ENCODE peak calls at places on chromosomes 12 and 14, in six cellular contexts. P is effector memory CD4-positive, alpha-beta T cell; D is sigmoid colon; Q is T-helper 17 cell; L is lower lobe of right lung; C is right lobe of liver. Y is an unnamed sample.

GRCh38 chr14:101457177-101457935 is 103.9 kb upstream of the DIO3 start:
- DNase-seq in C (no peak), Q (no peak), P (no peak), D (peak; percentile 46), L (no peak), Y (no peak)

GRCh38 chr14:61569783-61570182 is 125.5 kb upstream of the HIF1A start:
- DNase-seq in Q (no peak), L (peak; percentile 79), P (no peak), C (no peak), D (peak; percentile 76), Y (peak; percentile 44)

GRCh38 chr14:100738704-100739131 is 12.0 kb downstream of the DLK1 start:
- DNase-seq in D (peak; percentile 41), P (no peak), L (no peak), C (no peak), Q (no peak), Y (no peak)

GRCh38 chr14:44988694-44989093 is 26.7 kb downstream of the TOGARAM1 start:
- DNase-seq in P (no peak), C (no peak), L (no peak), Q (no peak), D (peak; percentile 73), Y (peak; percentile 29)

GRCh38 chr14:92461891-92462290 is 51.7 kb upstream of the RIN3 start:
- DNase-seq in C (no peak), Q (no peak), P (no peak), L (no peak), D (no peak), Y (no peak)

GRCh38 chr12:80364056-80364455 is 80.0 kb upstream of the PTPRQ start:
- DNase-seq in C (no peak), D (no peak), Q (no peak), L (no peak), P (no peak), Y (no peak)

GRCh38 chr12:58530421-58531067 is 389.8 kb downstream of the LRIG3 start:
- DNase-seq in Q (no peak), P (no peak), D (no peak), C (no peak), L (no peak), Y (no peak)

GRCh38 chr12:64665506-64665905 is 55.2 kb downstream of the RASSF3 start:
- DNase-seq in L (no peak), D (no peak), C (no peak), Q (peak; percentile 41), P (peak; percentile 66), Y (no peak)

GRCh38 chr12:65602579-65603295 is 221.5 kb upstream of the HMGA2 start:
- DNase-seq in L (peak; percentile 73), C (peak; percentile 63), Q (no peak), D (peak; percentile 76), P (no peak), Y (peak; percentile 49)

GRCh38 chr12:91098942-91099341 is 12.4 kb downstream of the LUM start:
- DNase-seq in D (peak; percentile 75), Q (no peak), P (no peak), L (no peak), C (no peak), Y (peak; percentile 3)

GRCh38 chr14:63717704-63718103 is 10.2 kb downstream of the SGPP1 start:
- DNase-seq in P (no peak), D (no peak), C (no peak), Q (no peak), L (no peak), Y (no peak)

GRCh38 chr12:63196168-63196567 is 45.2 kb upstream of the AVPR1A start:
- DNase-seq in C (no peak), P (no peak), D (no peak), L (no peak), Q (no peak), Y (no peak)

GRCh38 chr12:6533653-6534157 is 612 bp upstream of the GAPDH start:
- DNase-seq in Q (no peak), D (peak; percentile 90), P (no peak), C (peak; percentile 73), L (peak; percentile 76), Y (peak; percentile 72)

GRCh38 chr14:49769171-49769570 is 1.2 kb downstream of the KLHDC2 start:
- DNase-seq in D (no peak), P (no peak), C (no peak), L (no peak), Q (no peak), Y (no peak)

GRCh38 chr12:125140239-125140917 is 75.1 kb downstream of the AACS start:
- DNase-seq in L (no peak), P (no peak), C (no peak), Q (no peak), D (no peak), Y (no peak)

GRCh38 chr14:103318750-103319419 is 15.2 kb upstream of the EIF5 start:
- DNase-seq in L (no peak), D (no peak), Q (no peak), P (no peak), C (no peak), Y (no peak)

GRCh38 chr14:34450542-34450915 is 11.5 kb downstream of the SPTSSA start:
- DNase-seq in P (no peak), Q (no peak), D (no peak), L (no peak), C (no peak), Y (no peak)

GRCh38 chr14:96051642-96052540 is 12.7 kb downstream of the C14orf132 start:
- DNase-seq in C (no peak), D (no peak), P (no peak), L (no peak), Q (no peak), Y (no peak)

GRCh38 chr12:26293612-26294011 is 98.2 kb downstream of the SSPN start:
- DNase-seq in P (no peak), C (no peak), Q (no peak), L (no peak), D (no peak), Y (no peak)

GRCh38 chr12:116011217-116011616 is 266.3 kb downstream of the MED13L start:
- DNase-seq in P (no peak), D (no peak), L (no peak), C (no peak), Q (no peak), Y (no peak)

GRCh38 chr12:71686658-71687025 is 760 bp downstream of the TMEM19 start:
- DNase-seq in L (no peak), D (no peak), P (no peak), C (no peak), Q (no peak), Y (no peak)

GRCh38 chr12:56014205-56014604 is 6.6 kb upstream of the IKZF4 start:
- DNase-seq in P (no peak), Q (no peak), L (no peak), C (no peak), D (no peak), Y (no peak)

GRCh38 chr14:101665478-101666078 is 95.9 kb upstream of the PPP2R5C start:
- DNase-seq in D (no peak), L (no peak), Q (no peak), P (no peak), C (peak; percentile 19), Y (no peak)

GRCh38 chr12:17215754-17216153 is 609.8 kb upstream of the LMO3 start:
- DNase-seq in D (no peak), P (no peak), Q (no peak), L (no peak), C (no peak), Y (no peak)

GRCh38 chr14:29216774-29217232 is 450.2 kb downstream of the FOXG1 start:
- DNase-seq in C (no peak), L (no peak), D (no peak), P (no peak), Q (no peak), Y (no peak)

GRCh38 chr12:54201001-54201794 is 12.4 kb upstream of the SMUG1 start:
- DNase-seq in L (peak; percentile 75), Q (peak; percentile 56), C (peak; percentile 64), P (peak; percentile 40), D (peak; percentile 77), Y (peak; percentile 55)

GRCh38 chr12:91565246-91565645 is 382.6 kb upstream of the DCN start:
- DNase-seq in C (no peak), Q (no peak), D (no peak), L (no peak), P (no peak), Y (no peak)

GRCh38 chr14:95655461-95655860 is 30.8 kb upstream of the TCL1B start:
- DNase-seq in L (no peak), Q (no peak), C (no peak), P (no peak), D (no peak), Y (no peak)

GRCh38 chr14:21521526-21521925 is 4.6 kb downstream of the SALL2 start:
- DNase-seq in C (no peak), L (no peak), D (no peak), P (no peak), Q (no peak), Y (no peak)

GRCh38 chr14:96126783-96127271 is 77.8 kb upstream of the BDKRB2 start:
- DNase-seq in Q (no peak), D (no peak), C (no peak), P (no peak), L (no peak), Y (no peak)

GRCh38 chr12:76020281-76020680 is 11.3 kb downstream of the PHLDA1 start:
- DNase-seq in Q (peak; percentile 38), L (peak; percentile 50), P (peak; percentile 68), D (no peak), C (no peak), Y (no peak)

GRCh38 chr14:88556581-88556980 is 1.8 kb upstream of the PTPN21 start:
- DNase-seq in L (no peak), C (no peak), P (no peak), D (no peak), Q (no peak), Y (no peak)

GRCh38 chr12:117854339-117855012 is 114.3 kb downstream of the KSR2 start:
- DNase-seq in C (no peak), Q (peak; percentile 28), D (no peak), P (no peak), L (no peak), Y (no peak)

GRCh38 chr12:130568546-130568945 is 147.6 kb downstream of the RIMBP2 start:
- DNase-seq in D (no peak), C (no peak), P (no peak), L (no peak), Q (no peak), Y (no peak)
- H3K9me3 ChIP-seq in D (peaks cover 3% of the 10 kb centered on the region), C (no peaks in the 10 kb centered on the region), P (no peaks in the 10 kb centered on the region), L (no peaks in the 10 kb centered on the region), Q (no peaks in the 10 kb centered on the region), Y (no peaks in the 10 kb centered on the region)

GRCh38 chr12:83954939-83955601 is 957.5 kb downstream of the SLC6A15 start:
- DNase-seq in Q (no peak), P (no peak), D (no peak), L (no peak), C (no peak), Y (no peak)
- H3K9me3 ChIP-seq in Q (no peaks in the 10 kb centered on the region), P (no peaks in the 10 kb centered on the region), D (no peaks in the 10 kb centered on the region), L (no peaks in the 10 kb centered on the region), C (no peaks in the 10 kb centered on the region), Y (no peaks in the 10 kb centered on the region)

DNA sequence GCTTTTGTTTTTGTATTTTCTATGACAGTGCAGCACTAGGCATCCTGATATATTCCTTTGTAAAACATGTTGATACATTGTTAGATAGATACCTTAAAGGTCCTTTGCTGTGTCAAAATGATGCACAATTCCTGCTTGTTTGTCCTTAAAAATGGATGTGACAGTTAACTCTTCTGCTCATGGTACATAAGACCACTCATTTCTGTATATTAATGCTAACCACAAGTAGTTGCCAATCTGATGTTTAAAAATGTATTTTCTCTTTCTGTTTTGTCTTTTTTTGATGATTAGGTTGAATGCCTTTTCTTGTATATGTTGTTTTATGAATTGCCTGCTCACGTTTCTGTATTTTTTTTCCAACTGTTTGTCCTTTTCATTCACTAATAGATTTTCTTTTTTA is 35.1 kb downstream of the ATF7IP start:
- DNase-seq in C (no peak), Q (no peak), L (no peak), D (no peak), P (no peak), Y (no peak)
- H3K9me3 ChIP-seq in C (peaks cover 5% of the 10 kb centered on the region), Q (no peaks in the 10 kb centered on the region), L (peaks cover 15% of the 10 kb centered on the region), D (peaks cover 10% of the 10 kb centered on the region), P (no peaks in the 10 kb centered on the region), Y (no peaks in the 10 kb centered on the region)

GRCh38 chr12:132954471-132955048 is 1.5 kb downstream of the ZNF605 start:
- DNase-seq in P (no peak), Q (no peak), L (no peak), C (no peak), D (no peak), Y (no peak)
- H3K9me3 ChIP-seq in P (no peaks in the 10 kb centered on the region), Q (no peaks in the 10 kb centered on the region), L (peaks cover 22% of the 10 kb centered on the region), C (peaks cover 25% of the 10 kb centered on the region), D (no peaks in the 10 kb centered on the region), Y (peaks cover 14% of the 10 kb centered on the region)

Y was measured in gastrocnemius medialis.